ENCODE peak calls at places on chromosome 18, in seven cellular contexts. One of them, this sample, is unnamed.

GRCh38 chr18:47235096-47235495 is 16.4 kb downstream of the SKOR2 start:
- DNase-seq in left colon: no peak
- DNase-seq in neuronal stem cell: no peak
- DNase-seq in NCI-H1436 treated with DMSO at 0.1 percent for 48 hours: no peak
- DNase-seq in activated CD4-positive, alpha-beta T cell treated with anti-CD3 and anti-CD28 coated beads for 24 hours: no peak
- DNase-seq in 8988T: no peak
- DNase-seq in IMR-90: no peak
- DNase-seq in this sample: no peak

GRCh38 chr18:21897811-21898210 is 157.2 kb downstream of the MIB1 start:
- DNase-seq in left colon: peak
- DNase-seq in neuronal stem cell: peak
- DNase-seq in NCI-H1436 treated with DMSO at 0.1 percent for 48 hours: no peak
- DNase-seq in activated CD4-positive, alpha-beta T cell treated with anti-CD3 and anti-CD28 coated beads for 24 hours: peak
- DNase-seq in 8988T: peak
- DNase-seq in IMR-90: peak
- DNase-seq in this sample: peak

GRCh38 chr18:39406941-39407340 is 1841.3 kb upstream of the CELF4 start:
- DNase-seq in left colon: no peak
- DNase-seq in neuronal stem cell: no peak
- DNase-seq in NCI-H1436 treated with DMSO at 0.1 percent for 48 hours: no peak
- DNase-seq in activated CD4-positive, alpha-beta T cell treated with anti-CD3 and anti-CD28 coated beads for 24 hours: no peak
- DNase-seq in 8988T: no peak
- DNase-seq in IMR-90: no peak
- DNase-seq in this sample: no peak

GRCh38 chr18:55031164-55031563 is 71.9 kb upstream of the CCDC68 start:
- DNase-seq in left colon: no peak
- DNase-seq in neuronal stem cell: no peak
- DNase-seq in NCI-H1436 treated with DMSO at 0.1 percent for 48 hours: no peak
- DNase-seq in activated CD4-positive, alpha-beta T cell treated with anti-CD3 and anti-CD28 coated beads for 24 hours: no peak
- DNase-seq in 8988T: no peak
- DNase-seq in IMR-90: no peak
- DNase-seq in this sample: no peak

GRCh38 chr18:6411367-6411766 is 3.3 kb downstream of the L3MBTL4 start:
- DNase-seq in left colon: no peak
- DNase-seq in neuronal stem cell: no peak
- DNase-seq in NCI-H1436 treated with DMSO at 0.1 percent for 48 hours: no peak
- DNase-seq in activated CD4-positive, alpha-beta T cell treated with anti-CD3 and anti-CD28 coated beads for 24 hours: no peak
- DNase-seq in 8988T: no peak
- DNase-seq in IMR-90: no peak
- DNase-seq in this sample: no peak

GRCh38 chr18:52617931-52618330 is 277.9 kb downstream of the DCC start:
- DNase-seq in left colon: no peak
- DNase-seq in neuronal stem cell: no peak
- DNase-seq in NCI-H1436 treated with DMSO at 0.1 percent for 48 hours: no peak
- DNase-seq in activated CD4-positive, alpha-beta T cell treated with anti-CD3 and anti-CD28 coated beads for 24 hours: no peak
- DNase-seq in 8988T: no peak
- DNase-seq in IMR-90: peak
- DNase-seq in this sample: no peak

GRCh38 chr18:48939368-48940097 is 11.2 kb downstream of the SMAD7 start:
- DNase-seq in left colon: no peak
- DNase-seq in neuronal stem cell: no peak
- DNase-seq in NCI-H1436 treated with DMSO at 0.1 percent for 48 hours: no peak
- DNase-seq in activated CD4-positive, alpha-beta T cell treated with anti-CD3 and anti-CD28 coated beads for 24 hours: no peak
- DNase-seq in 8988T: no peak
- DNase-seq in IMR-90: no peak
- DNase-seq in this sample: no peak

GRCh38 chr18:58005885-58006523 is 38.0 kb upstream of the NEDD4L start:
- DNase-seq in left colon: no peak
- DNase-seq in neuronal stem cell: no peak
- DNase-seq in NCI-H1436 treated with DMSO at 0.1 percent for 48 hours: no peak
- DNase-seq in activated CD4-positive, alpha-beta T cell treated with anti-CD3 and anti-CD28 coated beads for 24 hours: no peak
- DNase-seq in 8988T: no peak
- DNase-seq in IMR-90: peak
- DNase-seq in this sample: no peak

GRCh38 chr18:22846088-22846683 is 86.9 kb upstream of the RBBP8 start:
- DNase-seq in left colon: no peak
- DNase-seq in neuronal stem cell: no peak
- DNase-seq in NCI-H1436 treated with DMSO at 0.1 percent for 48 hours: no peak
- DNase-seq in activated CD4-positive, alpha-beta T cell treated with anti-CD3 and anti-CD28 coated beads for 24 hours: no peak
- DNase-seq in 8988T: peak
- DNase-seq in IMR-90: peak
- DNase-seq in this sample: no peak

GRCh38 chr18:77108821-77109692 is 23.5 kb downstream of the MBP start:
- DNase-seq in left colon: no peak
- DNase-seq in neuronal stem cell: no peak
- DNase-seq in NCI-H1436 treated with DMSO at 0.1 percent for 48 hours: no peak
- DNase-seq in activated CD4-positive, alpha-beta T cell treated with anti-CD3 and anti-CD28 coated beads for 24 hours: no peak
- DNase-seq in 8988T: no peak
- DNase-seq in IMR-90: no peak
- DNase-seq in this sample: no peak